ENCODE peak calls at places on chromosomes 4 and X, in eight cellular contexts. One of them, this sample, is unnamed.

GRCh38 chr4:150363721-150364688 is 217.9 kb upstream of the MAB21L2 start:
- DNase-seq in mucosa of descending colon: no peak
- DNase-seq in NB4: no peak
- DNase-seq in fibroblast of pulmonary artery: no peak
- DNase-seq in upper lobe of right lung: no peak
- DNase-seq in astrocyte of the spinal cord: peak
- DNase-seq in fibroblast of mammary gland: no peak
- DNase-seq in H7: no peak
- DNase-seq in this sample: peak

GRCh38 chrX:134025986-134026731 is 40.8 kb upstream of the GPC3 start:
- DNase-seq in fibroblast of mammary gland: no peak
- DNase-seq in fibroblast of pulmonary artery: no peak
- DNase-seq in NB4: peak
- DNase-seq in astrocyte of the spinal cord: no peak
- DNase-seq in mucosa of descending colon: no peak
- DNase-seq in upper lobe of right lung: no peak
- DNase-seq in H7: peak
- DNase-seq in this sample: no peak

GRCh38 chr4:168852387-168852786 is 157.7 kb downstream of the CBR4 start:
- DNase-seq in H7: no peak
- DNase-seq in upper lobe of right lung: no peak
- DNase-seq in mucosa of descending colon: no peak
- DNase-seq in fibroblast of pulmonary artery: no peak
- DNase-seq in NB4: no peak
- DNase-seq in fibroblast of mammary gland: no peak
- DNase-seq in astrocyte of the spinal cord: no peak
- DNase-seq in this sample: no peak

GRCh38 chr4:35684755-35685154 is 559.6 kb downstream of the ARAP2 start:
- DNase-seq in astrocyte of the spinal cord: no peak
- DNase-seq in NB4: no peak
- DNase-seq in mucosa of descending colon: no peak
- DNase-seq in fibroblast of mammary gland: no peak
- DNase-seq in upper lobe of right lung: no peak
- DNase-seq in H7: no peak
- DNase-seq in fibroblast of pulmonary artery: no peak
- DNase-seq in this sample: no peak

GRCh38 chr4:162104459-162105124 is 59.2 kb downstream of the FSTL5 start:
- DNase-seq in mucosa of descending colon: no peak
- DNase-seq in fibroblast of pulmonary artery: no peak
- DNase-seq in NB4: no peak
- DNase-seq in fibroblast of mammary gland: no peak
- DNase-seq in upper lobe of right lung: no peak
- DNase-seq in astrocyte of the spinal cord: no peak
- DNase-seq in H7: no peak
- DNase-seq in this sample: no peak

GRCh38 chrX:119401569-119401968 is 2.4 kb downstream of the SLC25A43 start:
- DNase-seq in fibroblast of pulmonary artery: no peak
- DNase-seq in NB4: no peak
- DNase-seq in upper lobe of right lung: no peak
- DNase-seq in astrocyte of the spinal cord: no peak
- DNase-seq in H7: no peak
- DNase-seq in mucosa of descending colon: no peak
- DNase-seq in fibroblast of mammary gland: no peak
- DNase-seq in this sample: no peak

GRCh38 chrX:21723097-21723496 is 34.8 kb downstream of the SMPX start:
- DNase-seq in mucosa of descending colon: no peak
- DNase-seq in fibroblast of mammary gland: peak
- DNase-seq in H7: no peak
- DNase-seq in astrocyte of the spinal cord: no peak
- DNase-seq in NB4: peak
- DNase-seq in fibroblast of pulmonary artery: no peak
- DNase-seq in upper lobe of right lung: no peak
- DNase-seq in this sample: no peak

GRCh38 chr4:104938624-104939023 is 208.1 kb upstream of the TET2 start:
- DNase-seq in NB4: no peak
- DNase-seq in H7: no peak
- DNase-seq in fibroblast of pulmonary artery: no peak
- DNase-seq in astrocyte of the spinal cord: no peak
- DNase-seq in mucosa of descending colon: no peak
- DNase-seq in fibroblast of mammary gland: no peak
- DNase-seq in upper lobe of right lung: no peak
- DNase-seq in this sample: peak

GRCh38 chrX:105502336-105502735 is 281.8 kb upstream of the TEX13A start:
- DNase-seq in upper lobe of right lung: no peak
- DNase-seq in astrocyte of the spinal cord: peak
- DNase-seq in H7: no peak
- DNase-seq in NB4: no peak
- DNase-seq in fibroblast of mammary gland: peak
- DNase-seq in mucosa of descending colon: no peak
- DNase-seq in fibroblast of pulmonary artery: no peak
- DNase-seq in this sample: no peak

GRCh38 chr4:1601852-1602525 is 82.1 kb downstream of the FAM53A start:
- DNase-seq in fibroblast of pulmonary artery: no peak
- DNase-seq in mucosa of descending colon: no peak
- DNase-seq in H7: peak
- DNase-seq in NB4: no peak
- DNase-seq in astrocyte of the spinal cord: no peak
- DNase-seq in upper lobe of right lung: peak
- DNase-seq in fibroblast of mammary gland: no peak
- DNase-seq in this sample: no peak

DNA sequence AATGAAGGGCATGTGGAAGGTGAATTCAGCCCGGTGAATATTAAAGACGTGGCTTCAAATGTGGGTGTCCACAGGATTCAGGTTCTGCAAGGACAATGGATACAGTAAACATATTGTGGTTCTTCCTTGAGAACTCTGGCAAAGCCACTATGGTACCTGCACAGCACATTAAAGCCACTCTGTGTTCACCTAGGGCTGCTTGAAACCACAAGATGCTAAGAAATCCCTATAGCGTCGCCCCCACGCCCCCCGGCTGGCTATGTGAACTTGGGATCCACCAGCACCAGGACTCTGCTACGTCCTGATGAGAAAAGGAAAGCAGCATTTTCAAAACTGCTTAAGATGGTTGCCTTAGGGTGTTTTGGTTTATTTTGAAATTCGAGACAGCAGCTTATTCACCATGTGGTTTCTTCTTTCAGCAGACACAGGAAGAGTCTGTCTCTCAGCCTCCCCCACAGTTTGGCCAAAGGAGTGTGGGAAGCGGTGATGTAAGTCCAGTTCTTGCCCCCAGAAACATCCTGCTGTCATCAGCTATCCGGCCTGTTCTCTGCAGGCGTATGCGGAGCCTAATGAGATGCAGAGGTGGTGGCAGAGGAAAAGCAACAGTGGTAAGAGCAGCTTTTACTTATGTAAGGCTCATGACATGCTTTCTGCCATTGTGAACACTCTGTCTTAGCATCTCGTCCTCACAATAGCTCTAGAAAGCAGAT is 111.5 kb downstream of the AFAP1 start:
- DNase-seq in fibroblast of pulmonary artery: peak
- DNase-seq in upper lobe of right lung: no peak
- DNase-seq in H7: no peak
- DNase-seq in NB4: peak
- DNase-seq in fibroblast of mammary gland: peak
- DNase-seq in astrocyte of the spinal cord: peak
- DNase-seq in mucosa of descending colon: no peak
- DNase-seq in this sample: peak
- H3K4me3 ChIP-seq in fibroblast of pulmonary artery: peak
- H3K4me3 ChIP-seq in upper lobe of right lung: no peak
- H3K4me3 ChIP-seq in H7: no peak
- H3K4me3 ChIP-seq in NB4: peak
- H3K4me3 ChIP-seq in fibroblast of mammary gland: peak
- H3K4me3 ChIP-seq in astrocyte of the spinal cord: no peak
- H3K4me3 ChIP-seq in mucosa of descending colon: no peak
- H3K4me3 ChIP-seq in this sample: no peak

DNA sequence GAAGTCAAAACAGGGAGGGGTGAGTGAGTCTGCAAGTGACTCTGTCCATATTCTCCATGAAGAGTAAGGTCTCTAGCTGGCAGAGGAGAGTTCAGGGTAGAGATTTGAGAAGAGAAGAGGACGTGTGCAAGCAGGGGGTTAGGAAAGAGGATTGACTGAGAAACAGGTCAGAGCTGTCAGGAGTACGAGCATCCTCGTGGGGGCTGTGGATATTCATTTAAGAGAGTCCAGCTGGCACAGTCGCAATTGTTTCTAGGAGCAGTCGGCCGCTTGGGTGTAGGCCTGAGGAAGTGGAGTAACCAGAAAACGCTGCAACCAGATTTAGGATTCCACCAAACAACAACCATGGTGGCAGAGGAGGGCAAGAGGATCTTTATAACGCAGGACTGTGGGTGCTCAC is 27.9 kb downstream of the PROM1 start:
- DNase-seq in fibroblast of pulmonary artery: no peak
- DNase-seq in upper lobe of right lung: no peak
- DNase-seq in fibroblast of mammary gland: no peak
- DNase-seq in astrocyte of the spinal cord: no peak
- DNase-seq in H7: no peak
- DNase-seq in mucosa of descending colon: no peak
- DNase-seq in NB4: no peak
- DNase-seq in this sample: no peak
- H3K4me3 ChIP-seq in fibroblast of pulmonary artery: no peak
- H3K4me3 ChIP-seq in upper lobe of right lung: no peak
- H3K4me3 ChIP-seq in fibroblast of mammary gland: no peak
- H3K4me3 ChIP-seq in astrocyte of the spinal cord: no peak
- H3K4me3 ChIP-seq in H7: no peak
- H3K4me3 ChIP-seq in mucosa of descending colon: no peak
- H3K4me3 ChIP-seq in NB4: no peak
- H3K4me3 ChIP-seq in this sample: no peak

DNA sequence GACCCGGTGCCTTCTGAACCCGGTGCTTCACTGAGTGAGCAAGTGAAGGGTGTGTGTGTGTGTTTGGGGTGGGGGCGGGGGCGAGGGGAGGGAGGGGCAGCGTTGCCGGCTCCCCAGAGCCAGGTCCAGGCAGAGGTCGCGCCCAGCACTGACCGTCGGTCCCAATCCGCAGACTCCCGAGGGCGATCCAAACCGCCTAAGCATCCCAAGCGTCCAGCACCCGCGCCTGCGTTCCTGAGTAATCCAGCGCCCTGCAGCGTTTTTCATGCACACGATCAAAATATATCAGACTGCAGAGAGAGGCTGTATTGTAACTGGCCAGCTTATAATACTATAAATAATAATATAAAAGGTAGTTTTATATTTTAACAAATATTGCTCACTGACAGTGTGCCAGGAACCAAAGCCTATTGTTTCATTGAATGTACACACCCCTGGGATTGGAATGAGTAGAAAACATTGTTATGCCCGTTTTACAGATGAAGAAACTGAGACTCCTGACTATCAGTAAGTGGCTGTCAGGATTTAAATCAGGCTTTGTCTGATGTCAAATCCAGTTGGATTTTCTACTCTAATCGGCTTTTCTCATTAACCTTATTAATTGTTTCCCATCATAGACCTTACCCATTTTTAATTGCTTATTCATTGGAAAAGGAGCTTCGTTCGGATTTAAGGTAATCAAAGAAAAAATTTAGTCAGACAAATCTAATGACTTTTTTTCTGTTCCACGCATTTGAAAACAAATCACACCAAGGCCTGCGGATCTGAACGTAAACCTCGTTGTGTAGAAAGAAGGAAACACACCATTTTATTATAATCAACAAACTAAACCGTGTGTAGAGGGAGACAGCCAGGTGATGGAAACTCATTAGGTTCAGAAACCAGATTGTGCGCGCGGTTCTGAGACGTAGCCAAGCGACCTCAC is 4.0 kb upstream of the NKX3-2 start:
- DNase-seq in mucosa of descending colon: no peak
- DNase-seq in NB4: no peak
- DNase-seq in upper lobe of right lung: no peak
- DNase-seq in H7: peak
- DNase-seq in fibroblast of mammary gland: no peak
- DNase-seq in astrocyte of the spinal cord: peak
- DNase-seq in fibroblast of pulmonary artery: no peak
- DNase-seq in this sample: no peak
- H3K4me3 ChIP-seq in mucosa of descending colon: no peak
- H3K4me3 ChIP-seq in NB4: peak
- H3K4me3 ChIP-seq in upper lobe of right lung: no peak
- H3K4me3 ChIP-seq in H7: peak
- H3K4me3 ChIP-seq in fibroblast of mammary gland: no peak
- H3K4me3 ChIP-seq in astrocyte of the spinal cord: peak
- H3K4me3 ChIP-seq in fibroblast of pulmonary artery: no peak
- H3K4me3 ChIP-seq in this sample: peak

DNA sequence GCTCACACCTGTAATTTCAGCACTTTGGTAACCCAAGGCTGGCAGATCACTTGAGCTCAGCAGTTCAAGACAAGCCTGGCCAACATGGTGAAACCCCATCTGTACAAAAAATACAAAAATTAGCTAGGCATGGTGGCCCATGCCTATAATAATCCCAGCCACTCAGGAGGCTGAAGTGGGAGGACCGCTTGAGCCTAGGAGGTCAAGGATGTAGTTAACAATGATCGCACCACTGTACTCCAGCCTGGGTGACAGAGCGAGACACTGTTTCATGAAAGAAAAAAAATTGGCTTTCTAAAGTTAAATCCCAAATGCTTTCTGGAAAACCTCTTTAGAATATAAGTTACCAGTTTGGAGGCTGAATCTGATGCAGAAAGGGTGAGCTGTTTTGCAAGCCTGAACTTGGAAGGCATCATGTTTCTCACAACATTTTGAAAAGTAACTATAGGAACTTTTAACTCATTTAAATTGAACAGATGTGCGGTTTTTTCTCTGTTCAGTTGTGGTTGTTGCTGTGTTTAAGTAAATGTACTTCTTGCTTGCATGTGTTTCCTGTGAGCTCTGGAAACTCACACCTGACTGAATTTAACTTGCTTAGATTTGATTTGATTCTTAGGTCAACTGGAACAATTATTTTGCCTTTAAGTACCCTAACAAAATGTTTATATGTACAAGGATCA is 39.8 kb upstream of the TMEM131L start:
- DNase-seq in H7: no peak
- DNase-seq in upper lobe of right lung: no peak
- DNase-seq in fibroblast of mammary gland: no peak
- DNase-seq in mucosa of descending colon: no peak
- DNase-seq in fibroblast of pulmonary artery: no peak
- DNase-seq in NB4: no peak
- DNase-seq in astrocyte of the spinal cord: no peak
- DNase-seq in this sample: peak
- H3K4me3 ChIP-seq in H7: no peak
- H3K4me3 ChIP-seq in upper lobe of right lung: no peak
- H3K4me3 ChIP-seq in fibroblast of mammary gland: no peak
- H3K4me3 ChIP-seq in mucosa of descending colon: no peak
- H3K4me3 ChIP-seq in fibroblast of pulmonary artery: no peak
- H3K4me3 ChIP-seq in NB4: no peak
- H3K4me3 ChIP-seq in astrocyte of the spinal cord: no peak
- H3K4me3 ChIP-seq in this sample: no peak